ENCODE peak calls at places on chromosomes 1 and 21, in six cellular contexts. L is Caki2, P is aorta, R is mucosa of descending colon, X is lower lobe of right lung, Q is EH. I is an unnamed sample.
A peak's percentile ranks its signal among the peaks of the same experiment; 100 is the strongest.

GRCh38 chr1:53800621-53801020 is 37.5 kb downstream of the NDC1 start:
- DNase-seq in L (no peak), P (no peak), R (no peak), X (no peak), Q (no peak), I (no peak)

GRCh38 chr21:20999567-21000169 is 1.5 kb downstream of the NCAM2 start:
- DNase-seq in L (peak; percentile 16), P (no peak), R (peak; percentile 62), X (no peak), Q (peak; percentile 36), I (peak; percentile 84)

GRCh38 chr21:35476616-35477395 is 427.7 kb upstream of the RUNX1 start:
- DNase-seq in L (peak; percentile 25), P (no peak), R (no peak), X (no peak), Q (peak; percentile 81), I (no peak)

GRCh38 chr21:27804515-27804914 is 837.6 kb upstream of the ADAMTS5 start:
- DNase-seq in L (no peak), P (no peak), R (no peak), X (no peak), Q (peak; percentile 62), I (no peak)

GRCh38 chr1:25703671-25704637 is 87.4 kb downstream of the MAN1C1 start:
- DNase-seq in L (no peak), P (peak; percentile 74), R (no peak), X (no peak), Q (no peak), I (no peak)

GRCh38 chr1:166479052-166479631 is 312.3 kb upstream of the FAM78B start:
- DNase-seq in L (peak; percentile 8), P (no peak), R (peak; percentile 77), X (no peak), Q (peak; percentile 28), I (peak; percentile 77)

GRCh38 chr1:43678940-43679339 is 28.4 kb upstream of the ST3GAL3 start:
- DNase-seq in L (no peak), P (no peak), R (no peak), X (no peak), Q (no peak), I (no peak)

GRCh38 chr1:220992705-220993052 is 113.4 kb downstream of the HLX start:
- DNase-seq in L (no peak), P (no peak), R (no peak), X (no peak), Q (no peak), I (no peak)

GRCh38 chr1:161197560-161198205 is 1.2 kb downstream of the ADAMTS4 start:
- DNase-seq in L (no peak), P (peak; percentile 25), R (no peak), X (no peak), Q (no peak), I (no peak)

GRCh38 chr1:235326719-235327558 is 1.0 kb downstream of the ARID4B start:
- DNase-seq in L (peak; percentile 43), P (peak; percentile 59), R (peak; percentile 56), X (peak; percentile 60), Q (peak; percentile 52), I (peak; percentile 89)

GRCh38 chr1:79043506-79043905 is 37.0 kb upstream of the ADGRL4 start:
- DNase-seq in L (no peak), P (no peak), R (no peak), X (no peak), Q (peak; percentile 72), I (no peak)

GRCh38 chr1:56777972-56778371 is 41.2 kb downstream of the FYB2 start:
- DNase-seq in L (no peak), P (no peak), R (no peak), X (no peak), Q (no peak), I (no peak)

GRCh38 chr1:203480525-203481084 is 5.0 kb downstream of the PRELP start:
- DNase-seq in L (peak; percentile 69), P (peak; percentile 90), R (peak; percentile 85), X (peak; percentile 65), Q (peak; percentile 100), I (peak; percentile 70)

GRCh38 chr1:8323706-8324105 is 5.8 kb downstream of the SLC45A1 start:
- DNase-seq in L (no peak), P (peak; percentile 69), R (no peak), X (no peak), Q (no peak), I (no peak)

GRCh38 chr1:12528021-12528852 is 89.8 kb downstream of the DHRS3 start:
- DNase-seq in L (no peak), P (peak; percentile 81), R (peak; percentile 96), X (peak; percentile 92), Q (peak; percentile 74), I (no peak)

GRCh38 chr21:42705746-42706374 is 52.4 kb downstream of the PDE9A start:
- DNase-seq in L (no peak), P (no peak), R (no peak), X (no peak), Q (no peak), I (no peak)

GRCh38 chr1:203521071-203521794 is 27.3 kb downstream of the OPTC start:
- DNase-seq in L (no peak), P (no peak), R (peak; percentile 46), X (no peak), Q (no peak), I (no peak)

GRCh38 chr1:217322834-217323233 is 308.1 kb downstream of the GPATCH2 start:
- DNase-seq in L (no peak), P (no peak), R (no peak), X (no peak), Q (no peak), I (peak; percentile 88)

GRCh38 chr1:244074559-244075171 is 23.6 kb downstream of the ZBTB18 start:
- DNase-seq in L (no peak), P (no peak), R (peak; percentile 47), X (no peak), Q (no peak), I (no peak)

GRCh38 chr1:47993356-47993755 is 3.8 kb downstream of the TRABD2B start:
- DNase-seq in L (no peak), P (no peak), R (no peak), X (no peak), Q (no peak), I (no peak)

GRCh38 chr1:98355656-98356384 is 305.7 kb upstream of the SNX7 start:
- DNase-seq in L (no peak), P (no peak), R (no peak), X (no peak), Q (peak; percentile 24), I (no peak)

GRCh38 chr1:188425687-188426086 is 1596.9 kb downstream of the PLA2G4A start:
- DNase-seq in L (no peak), P (no peak), R (no peak), X (no peak), Q (peak; percentile 23), I (no peak)

GRCh38 chr1:166905930-166906329 is 29.9 kb upstream of the TADA1 start:
- DNase-seq in L (no peak), P (no peak), R (no peak), X (no peak), Q (peak; percentile 68), I (no peak)

GRCh38 chr1:160724445-160725242 is 13.0 kb upstream of the CD48 start:
- DNase-seq in L (no peak), P (no peak), R (no peak), X (no peak), Q (no peak), I (no peak)

GRCh38 chr1:230868736-230869385 is 540 bp upstream of the C1orf198 start:
- DNase-seq in L (peak; percentile 56), P (peak; percentile 81), R (peak; percentile 62), X (peak; percentile 81), Q (peak; percentile 73), I (peak; percentile 46)

GRCh38 chr1:223180803-223181321 is 37.8 kb upstream of the TLR5 start:
- DNase-seq in L (no peak), P (no peak), R (peak; percentile 6), X (no peak), Q (no peak), I (no peak)

GRCh38 chr1:19445417-19446342 is 39.7 kb downstream of the CAPZB start:
- DNase-seq in L (peak; percentile 33), P (no peak), R (no peak), X (peak; percentile 63), Q (peak; percentile 76), I (peak; percentile 49)

GRCh38 chr21:36428789-36429671 is 43.8 kb downstream of the CHAF1B start:
- DNase-seq in L (peak; percentile 82), P (no peak), R (no peak), X (no peak), Q (no peak), I (no peak)

GRCh38 chr1:243230914-243231313 is 24.2 kb downstream of the CEP170 start:
- DNase-seq in L (peak; percentile 33), P (no peak), R (no peak), X (no peak), Q (peak; percentile 40), I (peak; percentile 60)

GRCh38 chr1:153646672-153647374 is 11.7 kb upstream of the SNAPIN start:
- DNase-seq in L (no peak), P (no peak), R (no peak), X (no peak), Q (no peak), I (no peak)

GRCh38 chr1:231326248-231326647 is 11.4 kb downstream of the EXOC8 start:
- DNase-seq in L (no peak), P (no peak), R (no peak), X (no peak), Q (no peak), I (no peak)

GRCh38 chr1:50705699-50706098 is 254.4 kb downstream of the FAF1 start:
- DNase-seq in L (no peak), P (no peak), R (no peak), X (no peak), Q (no peak), I (no peak)

GRCh38 chr1:75908717-75909152 is 23.5 kb downstream of the ASB17 start:
- DNase-seq in L (peak; percentile 41), P (no peak), R (peak; percentile 4), X (no peak), Q (peak; percentile 45), I (peak; percentile 76)

I was measured in Karpas-422.